ENCODE peak calls at places on chromosomes 6 and 20, in six cellular contexts. G, J, L, O, I and P are unnamed samples.

GRCh38 chr6:27601668-27602254 is 128.9 kb upstream of the ZNF184 start:
- DNase-seq in J (no peak), L (no peak), I (no peak), O (no peak), G (no peak), P (no peak)

GRCh38 chr6:47414517-47415167 is 62.9 kb upstream of the CD2AP start:
- DNase-seq in J (no peak), L (no peak), G (no peak), I (peak), O (peak), P (no peak)

GRCh38 chr6:130864344-130864743 is 37.1 kb downstream of the SMLR1 start:
- DNase-seq in J (no peak), O (peak), G (no peak), I (no peak), L (no peak), P (no peak)

GRCh38 chr20:22511943-22512910 is 72.1 kb downstream of the FOXA2 start:
- DNase-seq in L (no peak), I (no peak), O (peak), G (no peak), J (no peak), P (no peak)

GRCh38 chr6:110053395-110054240 is 75.5 kb downstream of the GPR6 start:
- DNase-seq in J (peak), G (no peak), O (peak), L (no peak), I (no peak), P (no peak)

GRCh38 chr6:33627876-33628275 is 6.8 kb downstream of the ITPR3 start:
- DNase-seq in J (no peak), O (no peak), I (no peak), G (no peak), L (no peak), P (no peak)

GRCh38 chr20:22227301-22227700 is 357.1 kb downstream of the FOXA2 start:
- DNase-seq in L (no peak), G (no peak), O (no peak), I (no peak), J (no peak), P (no peak)

GRCh38 chr6:22372922-22373321 is 76.1 kb upstream of the PRL start:
- DNase-seq in G (no peak), O (no peak), I (peak), L (no peak), J (no peak), P (no peak)

GRCh38 chr6:161212902-161213301 is 61.0 kb downstream of the AGPAT4 start:
- DNase-seq in O (no peak), I (no peak), J (no peak), L (no peak), G (no peak), P (no peak)

GRCh38 chr6:68159433-68159832 is 475.6 kb upstream of the ADGRB3 start:
- DNase-seq in G (no peak), O (no peak), I (peak), L (no peak), J (no peak), P (no peak)

GRCh38 chr6:33959661-33960344 is 156.0 kb upstream of the MLN start:
- DNase-seq in I (no peak), J (no peak), L (no peak), G (no peak), O (no peak), P (no peak)

GRCh38 chr20:43744121-43744520 is 17.3 kb upstream of the GTSF1L start:
- DNase-seq in G (no peak), L (no peak), O (no peak), I (no peak), J (no peak), P (no peak)

GRCh38 chr6:28401172-28401571 is 1.6 kb upstream of the ZSCAN12 start:
- DNase-seq in L (no peak), O (no peak), G (no peak), J (no peak), I (no peak), P (no peak)

GRCh38 chr20:63701051-63701328 is 4.5 kb downstream of the TNFRSF6B start:
- DNase-seq in J (no peak), G (no peak), L (no peak), O (no peak), I (no peak), P (no peak)

DNA sequence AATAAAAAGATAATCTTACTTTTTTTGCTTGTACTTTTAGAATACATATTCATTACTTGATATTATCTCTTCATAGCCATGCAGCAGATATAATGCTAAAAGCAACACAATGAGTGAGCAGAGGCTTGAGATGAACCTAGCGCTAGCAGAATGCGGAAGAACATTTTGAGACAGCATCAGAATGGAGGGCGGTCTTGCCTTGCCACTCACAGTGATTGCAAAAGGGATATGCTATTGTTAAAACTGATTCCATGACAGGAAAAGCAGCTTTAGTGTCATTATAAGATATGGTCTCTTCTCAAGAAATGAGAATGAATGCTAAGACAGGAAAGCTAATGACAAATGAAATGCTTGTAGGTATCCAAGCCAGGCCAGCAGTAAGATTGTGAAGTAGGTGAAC is 200.0 kb upstream of the GJE1 start:
- DNase-seq in J (no peak), I (no peak), O (no peak), G (no peak), L (no peak), P (no peak)
- TF ChIP-seq EP300 in J (no peak), I (no peak), O (no peak), G (no peak), L (no peak), P (no peak)

GRCh38 chr20:3927486-3928291 is 38.5 kb downstream of the PANK2 start:
- DNase-seq in L (no peak), G (no peak), O (no peak), J (no peak), I (no peak), P (peak)
- TF ChIP-seq EP300 in L (peak), G (no peak), O (no peak), J (no peak), I (no peak), P (no peak)

GRCh38 chr6:140636237-140636636 is 1261.8 kb upstream of the CITED2 start:
- DNase-seq in I (peak), L (no peak), G (no peak), O (no peak), J (no peak), P (no peak)

GRCh38 chr6:140641412-140641811 is 1267.0 kb upstream of the CITED2 start:
- DNase-seq in G (no peak), I (peak), L (no peak), O (no peak), J (no peak), P (no peak)

GRCh38 chr6:140636698-140637402 is 1262.4 kb upstream of the CITED2 start:
- DNase-seq in O (no peak), J (no peak), I (peak), G (no peak), L (no peak), P (no peak)
- TF ChIP-seq EP300 in O (no peak), J (no peak), I (no peak), G (no peak), L (no peak), P (no peak)

GRCh38 chr20:46169245-46170171 is 51.4 kb downstream of the CD40 start:
- DNase-seq in J (no peak), I (no peak), G (no peak), L (no peak), O (no peak), P (no peak)
- TF ChIP-seq EP300 in J (no peak), I (no peak), G (no peak), L (no peak), O (no peak), P (no peak)